ENCODE peak calls at places on chromosomes 7 and 10, in six cellular contexts. F is neuronal stem cell, U is nucleus accumbens, G is stromal cell of bone marrow, Z is HT-29, I is neural progenitor cell. T is an unnamed sample.

GRCh38 chr7:116231543-116232401 is 21.4 kb downstream of the TES start:
- DNase-seq in F (no peak), U (no peak), G (peak; percentile 57), Z (no peak), I (no peak), T (peak; percentile 98)

GRCh38 chr7:6232534-6232933 is 39.9 kb downstream of the CYTH3 start:
- DNase-seq in F (no peak), U (no peak), G (no peak), Z (no peak), I (no peak), T (no peak)

GRCh38 chr10:51272580-51272979 is 198.3 kb downstream of the PRKG1 start:
- DNase-seq in F (no peak), U (no peak), G (peak; percentile 33), Z (no peak), I (no peak), T (no peak)

GRCh38 chr10:117653170-117653515 is 110.6 kb downstream of the EMX2 start:
- DNase-seq in F (no peak), U (no peak), G (peak; percentile 95), Z (peak; percentile 31), I (no peak), T (no peak)

GRCh38 chr7:2966466-2967078 is 77.1 kb downstream of the CARD11 start:
- DNase-seq in F (no peak), U (no peak), G (no peak), Z (no peak), I (no peak), T (no peak)

GRCh38 chr7:128863433-128863989 is 855 bp downstream of the ATP6V1F start:
- DNase-seq in F (peak; percentile 51), U (no peak), G (peak; percentile 56), Z (peak; percentile 85), I (peak; percentile 83), T (peak; percentile 34)

GRCh38 chr10:17749890-17750289 is 2.1 kb upstream of the TMEM236 start:
- DNase-seq in F (no peak), U (no peak), G (no peak), Z (no peak), I (no peak), T (no peak)

GRCh38 chr7:43618073-43618472 is 35.2 kb downstream of the STK17A start:
- DNase-seq in F (no peak), U (no peak), G (no peak), Z (no peak), I (peak; percentile 61), T (no peak)

GRCh38 chr7:139068543-139069399 is 32.9 kb upstream of the ZC3HAV1L start:
- DNase-seq in F (no peak), U (no peak), G (no peak), Z (no peak), I (no peak), T (no peak)

GRCh38 chr7:151865070-151865670 is 11.7 kb downstream of the PRKAG2 start:
- DNase-seq in F (no peak), U (no peak), G (no peak), Z (no peak), I (no peak), T (no peak)

GRCh38 chr7:78675511-78675910 is 778.0 kb downstream of the MAGI2 start:
- DNase-seq in F (no peak), U (no peak), G (no peak), Z (no peak), I (no peak), T (no peak)

GRCh38 chr10:129962092-129962494 is 2.0 kb downstream of the EBF3 start:
- DNase-seq in F (peak; percentile 26), U (no peak), G (no peak), Z (no peak), I (peak; percentile 54), T (no peak)

GRCh38 chr10:21097926-21098355 is 200.8 kb upstream of the NEBL start:
- DNase-seq in F (no peak), U (no peak), G (no peak), Z (no peak), I (no peak), T (no peak)

GRCh38 chr10:124339951-124340760 is 78.6 kb downstream of the OAT start:
- DNase-seq in F (no peak), U (no peak), G (peak; percentile 80), Z (no peak), I (no peak), T (no peak)

GRCh38 chr7:120554960-120555571 is 282.1 kb downstream of the KCND2 start:
- DNase-seq in F (peak; percentile 45), U (no peak), G (peak; percentile 34), Z (peak; percentile 78), I (peak; percentile 76), T (peak; percentile 61)

GRCh38 chr10:4344544-4344994 is 481.4 kb upstream of the AKR1E2 start:
- DNase-seq in F (no peak), U (no peak), G (peak; percentile 100), Z (no peak), I (no peak), T (no peak)

GRCh38 chr7:24963218-24963617 is 16.8 kb downstream of the OSBPL3 start:
- DNase-seq in F (no peak), U (no peak), G (peak; percentile 71), Z (no peak), I (no peak), T (no peak)

GRCh38 chr7:155731375-155731774 is 80.9 kb downstream of the SHH start:
- DNase-seq in F (no peak), U (no peak), G (no peak), Z (no peak), I (no peak), T (no peak)

GRCh38 chr7:43535810-43536585 is 46.9 kb upstream of the STK17A start:
- DNase-seq in F (no peak), U (no peak), G (peak; percentile 87), Z (no peak), I (no peak), T (no peak)

GRCh38 chr7:77727936-77728701 is 31.9 kb downstream of the RSBN1L start:
- DNase-seq in F (peak; percentile 12), U (no peak), G (no peak), Z (no peak), I (peak; percentile 43), T (peak; percentile 45)

GRCh38 chr7:82467020-82467419 is 23.4 kb upstream of the CACNA2D1 start:
- DNase-seq in F (no peak), U (no peak), G (no peak), Z (no peak), I (no peak), T (no peak)

GRCh38 chr7:121752706-121753105 is 120.3 kb upstream of the PTPRZ1 start:
- DNase-seq in F (no peak), U (no peak), G (peak; percentile 1), Z (peak; percentile 30), I (peak; percentile 52), T (no peak)

GRCh38 chr7:81367335-81367801 is 402.5 kb downstream of the HGF start:
- DNase-seq in F (no peak), U (no peak), G (peak; percentile 80), Z (no peak), I (no peak), T (no peak)

GRCh38 chr7:82678716-82679115 is 235.1 kb upstream of the CACNA2D1 start:
- DNase-seq in F (no peak), U (no peak), G (no peak), Z (peak; percentile 20), I (no peak), T (peak; percentile 17)

GRCh38 chr7:31116615-31117014 is 64.5 kb downstream of the ADCYAP1R1 start:
- DNase-seq in F (no peak), U (no peak), G (no peak), Z (no peak), I (no peak), T (no peak)

GRCh38 chr7:101815826-101816488 is 1.5 kb upstream of the CUX1 start:
- DNase-seq in F (peak; percentile 80), U (peak; percentile 42), G (peak; percentile 58), Z (peak; percentile 83), I (peak; percentile 95), T (peak; percentile 40)

GRCh38 chr10:49678827-49679479 is 498 bp upstream of the C10orf53 start:
- DNase-seq in F (no peak), U (no peak), G (no peak), Z (no peak), I (no peak), T (no peak)

GRCh38 chr10:34575882-34576281 is 239.2 kb downstream of the PARD3 start:
- DNase-seq in F (no peak), U (no peak), G (no peak), Z (no peak), I (no peak), T (no peak)

GRCh38 chr10:17984563-17984962 is 32.8 kb downstream of the SLC39A12 start:
- DNase-seq in F (no peak), U (no peak), G (no peak), Z (no peak), I (no peak), T (no peak)

GRCh38 chr7:132497098-132497497 is 79.2 kb downstream of the PLXNA4 start:
- DNase-seq in F (no peak), U (no peak), G (no peak), Z (no peak), I (no peak), T (no peak)

GRCh38 chr7:54978364-54979116 is 40.3 kb upstream of the EGFR start:
- DNase-seq in F (no peak), U (no peak), G (no peak), Z (no peak), I (no peak), T (no peak)

GRCh38 chr10:44662002-44662401 is 249.1 kb upstream of the TMEM72 start:
- DNase-seq in F (no peak), U (no peak), G (no peak), Z (no peak), I (no peak), T (no peak)

T was measured in LNCaP clone FGC.